ENCODE peak calls at places on chromosome 21, in seven cellular contexts. Y, O, F, P, L, Z and M are unnamed samples.

GRCh38 chr21:32102426-32102825 is 176.4 kb downstream of the MIS18A start:
- DNase-seq in Y (peak; percentile 4), O (no peak), F (no peak), P (no peak), L (no peak), Z (peak; percentile 14), M (no peak)

GRCh38 chr21:31284797-31285397 is 59.2 kb downstream of the TIAM1 start:
- DNase-seq in Y (no peak), O (no peak), F (no peak), P (no peak), L (peak; percentile 46), Z (peak; percentile 69), M (no peak)

GRCh38 chr21:39575778-39576177 is 37.0 kb upstream of the B3GALT5 start:
- DNase-seq in Y (no peak), O (no peak), F (no peak), P (no peak), L (peak; percentile 20), Z (peak; percentile 8), M (no peak)

GRCh38 chr21:42614391-42614790 is 39.0 kb upstream of the PDE9A start:
- DNase-seq in Y (no peak), O (no peak), F (no peak), P (peak; percentile 59), L (no peak), Z (no peak), M (no peak)

GRCh38 chr21:25862596-25862995 is 127.8 kb downstream of the GABPA start:
- DNase-seq in Y (peak; percentile 31), O (no peak), F (peak; percentile 45), P (no peak), L (peak; percentile 66), Z (peak; percentile 30), M (peak; percentile 12)

GRCh38 chr21:29092102-29092959 is 18.9 kb upstream of the CCT8 start:
- DNase-seq in Y (peak; percentile 70), O (no peak), F (no peak), P (no peak), L (no peak), Z (peak; percentile 58), M (no peak)

GRCh38 chr21:15275615-15276228 is 210.9 kb upstream of the NRIP1 start:
- DNase-seq in Y (no peak), O (no peak), F (no peak), P (no peak), L (peak; percentile 69), Z (no peak), M (no peak)

GRCh38 chr21:29104239-29104708 is 26.2 kb upstream of the MAP3K7CL start:
- DNase-seq in Y (peak; percentile 31), O (no peak), F (no peak), P (no peak), L (peak; percentile 3), Z (no peak), M (no peak)

GRCh38 chr21:25845729-25846256 is 111.0 kb downstream of the GABPA start:
- DNase-seq in Y (no peak), O (no peak), F (no peak), P (no peak), L (peak; percentile 36), Z (no peak), M (no peak)